ENCODE peak calls at places on chromosomes 6 and 20, in five cellular contexts. O is tibial artery, J is fibroblast of pulmonary artery, I is retina, E is putamen. D is an unnamed sample.

GRCh38 chr6:128068110-128068460 is 167.2 kb upstream of the THEMIS start:
- DNase-seq in O (no peak), J (no peak), I (peak), E (no peak), D (no peak)

GRCh38 chr6:170057961-170058877 is 232.7 kb downstream of the DLL1 start:
- DNase-seq in O (peak), J (no peak), I (no peak), E (no peak), D (no peak)

GRCh38 chr6:37690964-37691735 is 6.5 kb downstream of the MDGA1 start:
- DNase-seq in O (no peak), J (peak), I (no peak), E (no peak), D (no peak)

GRCh38 chr6:21992178-21992967 is 304.5 kb downstream of the PRL start:
- DNase-seq in O (no peak), J (peak), I (no peak), E (no peak), D (no peak)

GRCh38 chr6:44456070-44456965 is 68.8 kb downstream of the CDC5L start:
- DNase-seq in O (no peak), J (peak), I (peak), E (no peak), D (peak)

GRCh38 chr6:161487694-161488093 is 213.8 kb upstream of the AGPAT4 start:
- DNase-seq in O (no peak), J (peak), I (no peak), E (no peak), D (no peak)

GRCh38 chr6:122969999-122970398 is 26.0 kb upstream of the CLVS2 start:
- DNase-seq in O (no peak), J (no peak), I (peak), E (no peak), D (no peak)

GRCh38 chr20:48949304-48950170 is 28.0 kb downstream of the ARFGEF2 start:
- DNase-seq in O (no peak), J (no peak), I (no peak), E (no peak), D (no peak)

GRCh38 chr6:37694259-37694658 is 3.4 kb downstream of the MDGA1 start:
- DNase-seq in O (no peak), J (no peak), I (no peak), E (no peak), D (no peak)

GRCh38 chr6:159691133-159691962 is 1.7 kb downstream of the SOD2 start:
- DNase-seq in O (no peak), J (peak), I (peak), E (peak), D (peak)

GRCh38 chr6:21666200-21666671 is 72.7 kb downstream of the SOX4 start:
- DNase-seq in O (no peak), J (peak), I (peak), E (no peak), D (peak)

GRCh38 chr6:117600008-117600743 is 2.1 kb downstream of the GOPC start:
- DNase-seq in O (no peak), J (no peak), I (no peak), E (no peak), D (no peak)

GRCh38 chr20:25222461-25223178 is 25.3 kb upstream of the PYGB start:
- DNase-seq in O (peak), J (no peak), I (peak), E (no peak), D (no peak)

GRCh38 chr6:17101422-17102257 is at the start of gene STMND1:
- DNase-seq in O (no peak), J (peak), I (peak), E (no peak), D (no peak)

GRCh38 chr6:36329798-36330291 is 6.8 kb downstream of the BNIP5 start:
- DNase-seq in O (peak), J (no peak), I (peak), E (no peak), D (no peak)

GRCh38 chr6:166412156-166412910 is 29.6 kb upstream of the MPC1 start:
- DNase-seq in O (peak), J (no peak), I (no peak), E (no peak), D (no peak)

GRCh38 chr6:160071805-160072687 is 49.6 kb upstream of the SLC22A1 start:
- DNase-seq in O (no peak), J (peak), I (no peak), E (no peak), D (no peak)

GRCh38 chr20:1888796-1889463 is 6.3 kb upstream of the SIRPA start:
- DNase-seq in O (no peak), J (peak), I (no peak), E (no peak), D (no peak)